ENCODE peak calls at places on chromosome 5, in ten cellular contexts. O is kidney, A is right atrium auricular region, H is AG09309, B is AG04450, M is mammary epithelial cell, T is OCI-LY7, Y is chondrocyte, I is coronary artery, S is GM12865. C is an unnamed sample.

GRCh38 chr5:15023846-15024245 is 152.3 kb upstream of the ANKH start:
- DNase-seq in O (no peak), A (no peak), H (no peak), B (no peak), M (no peak), T (no peak), Y (no peak), I (no peak), S (no peak), C (no peak)

GRCh38 chr5:96717874-96718273 is 55.7 kb downstream of the CAST start:
- DNase-seq in O (no peak), A (no peak), H (no peak), B (no peak), M (peak; percentile 76), T (no peak), Y (no peak), I (no peak), S (no peak), C (no peak)

GRCh38 chr5:154923441-154924430 is 14.3 kb downstream of the GEMIN5 start:
- DNase-seq in O (no peak), A (no peak), H (no peak), B (no peak), M (peak; percentile 16), T (no peak), Y (no peak), I (no peak), S (no peak), C (no peak)

GRCh38 chr5:74035521-74035937 is 409.5 kb downstream of the ARHGEF28 start:
- DNase-seq in O (no peak), A (no peak), H (peak; percentile 23), B (no peak), M (peak; percentile 84), T (peak; percentile 35), Y (no peak), I (no peak), S (peak; percentile 83), C (peak; percentile 32)

GRCh38 chr5:120053841-120054240 is 410.3 kb upstream of the PRR16 start:
- DNase-seq in O (no peak), A (no peak), H (no peak), B (no peak), M (no peak), T (no peak), Y (no peak), I (no peak), S (no peak), C (no peak)

GRCh38 chr5:129111351-129111750 is 16.8 kb downstream of the ISOC1 start:
- DNase-seq in O (no peak), A (no peak), H (no peak), B (no peak), M (no peak), T (no peak), Y (no peak), I (no peak), S (no peak), C (no peak)

GRCh38 chr5:68424799-68425537 is 209.4 kb downstream of the PIK3R1 start:
- DNase-seq in O (no peak), A (no peak), H (no peak), B (no peak), M (peak; percentile 73), T (no peak), Y (no peak), I (no peak), S (peak; percentile 74), C (no peak)

GRCh38 chr5:125409101-125409495 is 662.7 kb upstream of the ZNF608 start:
- DNase-seq in O (no peak), A (no peak), H (no peak), B (no peak), M (no peak), T (no peak), Y (no peak), I (no peak), S (no peak), C (no peak)

GRCh38 chr5:15321771-15322170 is 178.2 kb upstream of the FBXL7 start:
- DNase-seq in O (no peak), A (no peak), H (no peak), B (no peak), M (no peak), T (no peak), Y (no peak), I (no peak), S (no peak), C (no peak)

GRCh38 chr5:57174850-57175525 is 1.1 kb downstream of the GPBP1 start:
- DNase-seq in O (no peak), A (no peak), H (no peak), B (no peak), M (peak; percentile 32), T (no peak), Y (no peak), I (no peak), S (no peak), C (no peak)

GRCh38 chr5:138386290-138386689 is 33.8 kb downstream of the KDM3B start:
- DNase-seq in O (no peak), A (no peak), H (no peak), B (no peak), M (no peak), T (no peak), Y (no peak), I (no peak), S (no peak), C (no peak)

GRCh38 chr5:11528720-11529119 is 375.5 kb downstream of the CTNND2 start:
- DNase-seq in O (no peak), A (no peak), H (no peak), B (no peak), M (no peak), T (no peak), Y (no peak), I (no peak), S (no peak), C (peak; percentile 36)

GRCh38 chr5:168740055-168740820 is 161.1 kb upstream of the PANK3 start:
- DNase-seq in O (no peak), A (no peak), H (no peak), B (no peak), M (no peak), T (no peak), Y (no peak), I (peak; percentile 71), S (no peak), C (no peak)

GRCh38 chr5:120139039-120139438 is 325.1 kb upstream of the PRR16 start:
- DNase-seq in O (no peak), A (no peak), H (peak; percentile 93), B (peak; percentile 91), M (peak; percentile 94), T (no peak), Y (no peak), I (no peak), S (no peak), C (no peak)

GRCh38 chr5:172941067-172941516 is 18.1 kb upstream of the RPL26L1 start:
- DNase-seq in O (no peak), A (no peak), H (no peak), B (no peak), M (no peak), T (no peak), Y (peak; percentile 32), I (no peak), S (no peak), C (no peak)

GRCh38 chr5:135488727-135489465 is 36.7 kb upstream of the TIFAB start:
- DNase-seq in O (no peak), A (no peak), H (no peak), B (peak; percentile 45), M (peak; percentile 57), T (no peak), Y (no peak), I (peak; percentile 72), S (no peak), C (no peak)
- TF ChIP-seq CTCF in O (no peak), A (no peak), H (no peak), B (no peak), M (no peak), T (no peak), Y (no peak), I (no peak), S (no peak), C (no peak)

GRCh38 chr5:134070979-134071849 is 43.3 kb upstream of the TCF7 start:
- DNase-seq in O (peak; percentile 81), A (no peak), H (no peak), B (no peak), M (no peak), T (no peak), Y (peak; percentile 68), I (no peak), S (peak; percentile 73), C (no peak)
- TF ChIP-seq CTCF in O (no peak), A (no peak), H (no peak), B (no peak), M (no peak), T (no peak), Y (peak; percentile 44), I (no peak), S (no peak), C (no peak)

DNA sequence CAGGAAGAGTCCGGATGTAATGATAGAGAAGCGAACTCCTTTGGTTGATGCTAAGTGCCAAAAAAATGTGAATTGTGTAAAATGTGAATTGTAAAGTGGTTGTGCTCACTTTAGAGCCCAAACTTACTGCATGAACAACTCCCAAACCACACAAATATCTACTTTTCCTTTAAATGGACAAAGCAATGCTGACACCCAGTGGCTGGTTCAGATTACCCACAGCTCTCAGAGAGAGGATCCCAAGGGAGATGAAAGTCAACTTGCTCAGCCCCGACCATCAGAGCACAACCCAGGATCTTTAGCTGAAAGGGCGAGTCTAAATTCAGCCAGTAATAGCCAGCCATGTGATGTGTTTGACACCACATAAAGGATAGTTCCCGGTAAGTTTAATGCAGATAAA is 133.7 kb downstream of the NMUR2 start:
- DNase-seq in O (no peak), A (no peak), H (no peak), B (no peak), M (peak; percentile 28), T (peak; percentile 11), Y (no peak), I (no peak), S (peak; percentile 31), C (peak; percentile 21)
- TF ChIP-seq CTCF in O (peak; percentile 3), A (peak; percentile 66), H (no peak), B (peak; percentile 6), M (peak; percentile 46), T (peak; percentile 44), Y (peak; percentile 72), I (peak; percentile 33), S (peak; percentile 11), C (peak; percentile 69)

GRCh38 chr5:75414241-75414640 is 77.2 kb downstream of the HMGCR start:
- DNase-seq in O (no peak), A (no peak), H (no peak), B (no peak), M (no peak), T (no peak), Y (no peak), I (no peak), S (no peak), C (no peak)

DNA sequence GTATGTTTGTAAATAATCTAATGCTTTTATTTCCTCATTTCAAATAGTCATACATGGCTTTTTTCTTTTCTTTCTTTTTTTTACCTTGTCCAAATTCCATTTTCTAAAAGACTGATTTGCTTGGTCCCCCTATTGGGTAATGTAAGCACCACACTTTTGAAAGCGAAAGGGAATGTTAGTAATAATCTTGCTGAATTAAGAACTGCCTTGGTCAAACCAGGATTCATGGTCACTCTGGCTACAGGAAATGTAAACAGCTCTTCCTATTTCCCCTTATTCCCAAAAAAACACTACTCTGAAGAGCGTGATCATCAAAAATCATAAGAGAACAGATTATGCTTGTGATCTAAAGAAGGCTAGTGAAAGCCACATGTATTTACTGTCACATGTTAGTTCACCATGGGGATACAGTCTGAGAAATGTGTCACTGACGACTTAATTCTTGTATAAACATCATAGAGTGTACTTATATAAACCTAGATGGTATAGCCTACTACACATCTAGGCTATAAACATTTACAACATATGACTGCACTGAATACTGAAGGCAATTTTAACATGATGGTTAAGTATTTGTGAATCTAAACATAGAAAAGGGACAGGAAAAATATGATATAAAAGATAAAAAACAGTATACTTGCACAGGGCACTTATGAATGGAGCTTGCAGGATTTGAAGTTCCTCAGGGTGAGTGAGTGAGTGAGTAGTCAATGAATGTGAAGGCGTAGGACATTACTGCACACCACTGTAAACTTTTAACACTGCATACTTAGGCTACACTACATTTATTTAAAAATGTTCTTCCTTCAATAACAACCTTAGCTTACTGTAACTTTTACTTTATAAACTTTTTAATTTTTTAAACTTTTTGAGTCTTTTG is 75.3 kb downstream of the HMGCR start:
- DNase-seq in O (no peak), A (no peak), H (no peak), B (peak; percentile 64), M (no peak), T (no peak), Y (no peak), I (no peak), S (peak; percentile 4), C (no peak)
- TF ChIP-seq CTCF in O (no peak), A (no peak), H (no peak), B (peak; percentile 51), M (no peak), T (peak; percentile 24), Y (peak; percentile 59), I (no peak), S (no peak), C (no peak)